ENCODE peak calls at places on chromosomes 6 and 20, in seven cellular contexts. One of them, this sample, is unnamed.

GRCh38 chr20:9634327-9634726 is 119.9 kb downstream of the LAMP5 start:
- DNase-seq in cardiac fibroblast: no peak
- DNase-seq in iPS-NIHi11: no peak
- DNase-seq in activated T-cell treated with anti-CD3 and anti-CD28 coated beads for 48 hours: no peak
- DNase-seq in NCI-H524: no peak
- DNase-seq in ovary: no peak
- DNase-seq in type B pancreatic cell: no peak
- DNase-seq in this sample: no peak

GRCh38 chr20:24783631-24784492 is 165.2 kb upstream of the CST7 start:
- DNase-seq in cardiac fibroblast: no peak
- DNase-seq in iPS-NIHi11: peak; percentile 50
- DNase-seq in activated T-cell treated with anti-CD3 and anti-CD28 coated beads for 48 hours: no peak
- DNase-seq in NCI-H524: peak; percentile 28
- DNase-seq in ovary: no peak
- DNase-seq in type B pancreatic cell: no peak
- DNase-seq in this sample: no peak

GRCh38 chr6:35486005-35486925 is 10.6 kb downstream of the TEAD3 start:
- DNase-seq in cardiac fibroblast: peak; percentile 39
- DNase-seq in iPS-NIHi11: peak; percentile 74
- DNase-seq in activated T-cell treated with anti-CD3 and anti-CD28 coated beads for 48 hours: no peak
- DNase-seq in NCI-H524: no peak
- DNase-seq in ovary: peak; percentile 94
- DNase-seq in type B pancreatic cell: peak; percentile 83
- DNase-seq in this sample: peak; percentile 66

GRCh38 chr6:166393535-166393823 is 10.7 kb upstream of the MPC1 start:
- DNase-seq in cardiac fibroblast: no peak
- DNase-seq in iPS-NIHi11: no peak
- DNase-seq in activated T-cell treated with anti-CD3 and anti-CD28 coated beads for 48 hours: no peak
- DNase-seq in NCI-H524: no peak
- DNase-seq in ovary: no peak
- DNase-seq in type B pancreatic cell: no peak
- DNase-seq in this sample: no peak

GRCh38 chr6:157982297-157982579 is 575 bp downstream of the SYNJ2 start:
- DNase-seq in cardiac fibroblast: peak; percentile 46
- DNase-seq in iPS-NIHi11: no peak
- DNase-seq in activated T-cell treated with anti-CD3 and anti-CD28 coated beads for 48 hours: no peak
- DNase-seq in NCI-H524: no peak
- DNase-seq in ovary: no peak
- DNase-seq in type B pancreatic cell: no peak
- DNase-seq in this sample: no peak

GRCh38 chr6:15843764-15844163 is 180.9 kb upstream of the DTNBP1 start:
- DNase-seq in cardiac fibroblast: no peak
- DNase-seq in iPS-NIHi11: no peak
- DNase-seq in activated T-cell treated with anti-CD3 and anti-CD28 coated beads for 48 hours: no peak
- DNase-seq in NCI-H524: no peak
- DNase-seq in ovary: no peak
- DNase-seq in type B pancreatic cell: no peak
- DNase-seq in this sample: no peak

GRCh38 chr6:152637422-152638047 is 373 bp upstream of the SYNE1 start:
- DNase-seq in cardiac fibroblast: no peak
- DNase-seq in iPS-NIHi11: no peak
- DNase-seq in activated T-cell treated with anti-CD3 and anti-CD28 coated beads for 48 hours: no peak
- DNase-seq in NCI-H524: no peak
- DNase-seq in ovary: no peak
- DNase-seq in type B pancreatic cell: no peak
- DNase-seq in this sample: peak; percentile 7

GRCh38 chr20:63176035-63176434 is 39.9 kb downstream of the YTHDF1 start:
- DNase-seq in cardiac fibroblast: no peak
- DNase-seq in iPS-NIHi11: no peak
- DNase-seq in activated T-cell treated with anti-CD3 and anti-CD28 coated beads for 48 hours: no peak
- DNase-seq in NCI-H524: no peak
- DNase-seq in ovary: no peak
- DNase-seq in type B pancreatic cell: no peak
- DNase-seq in this sample: no peak

GRCh38 chr6:72616406-72617015 is 5.4 kb upstream of the KCNQ5 start:
- DNase-seq in cardiac fibroblast: peak; percentile 77
- DNase-seq in iPS-NIHi11: peak; percentile 15
- DNase-seq in activated T-cell treated with anti-CD3 and anti-CD28 coated beads for 48 hours: no peak
- DNase-seq in NCI-H524: no peak
- DNase-seq in ovary: no peak
- DNase-seq in type B pancreatic cell: no peak
- DNase-seq in this sample: peak; percentile 77

GRCh38 chr6:121190122-121190521 is 144.2 kb downstream of the TBC1D32 start:
- DNase-seq in cardiac fibroblast: no peak
- DNase-seq in iPS-NIHi11: no peak
- DNase-seq in activated T-cell treated with anti-CD3 and anti-CD28 coated beads for 48 hours: no peak
- DNase-seq in NCI-H524: no peak
- DNase-seq in ovary: no peak
- DNase-seq in type B pancreatic cell: no peak
- DNase-seq in this sample: no peak

GRCh38 chr20:45419188-45420091 is 3.5 kb downstream of the PIGT start:
- DNase-seq in cardiac fibroblast: peak; percentile 99
- DNase-seq in iPS-NIHi11: no peak
- DNase-seq in activated T-cell treated with anti-CD3 and anti-CD28 coated beads for 48 hours: peak; percentile 8
- DNase-seq in NCI-H524: no peak
- DNase-seq in ovary: no peak
- DNase-seq in type B pancreatic cell: no peak
- DNase-seq in this sample: peak; percentile 99

GRCh38 chr6:15715060-15715459 is 52.2 kb upstream of the DTNBP1 start:
- DNase-seq in cardiac fibroblast: peak; percentile 8
- DNase-seq in iPS-NIHi11: no peak
- DNase-seq in activated T-cell treated with anti-CD3 and anti-CD28 coated beads for 48 hours: peak; percentile 34
- DNase-seq in NCI-H524: no peak
- DNase-seq in ovary: no peak
- DNase-seq in type B pancreatic cell: no peak
- DNase-seq in this sample: no peak

GRCh38 chr20:24686156-24686555 is 216.7 kb downstream of the SYNDIG1 start:
- DNase-seq in cardiac fibroblast: no peak
- DNase-seq in iPS-NIHi11: no peak
- DNase-seq in activated T-cell treated with anti-CD3 and anti-CD28 coated beads for 48 hours: no peak
- DNase-seq in NCI-H524: no peak
- DNase-seq in ovary: peak; percentile 20
- DNase-seq in type B pancreatic cell: no peak
- DNase-seq in this sample: no peak

GRCh38 chr6:106082735-106083398 is 3.3 kb upstream of the PRDM1 start:
- DNase-seq in cardiac fibroblast: peak; percentile 94
- DNase-seq in iPS-NIHi11: no peak
- DNase-seq in activated T-cell treated with anti-CD3 and anti-CD28 coated beads for 48 hours: no peak
- DNase-seq in NCI-H524: no peak
- DNase-seq in ovary: no peak
- DNase-seq in type B pancreatic cell: no peak
- DNase-seq in this sample: peak; percentile 35

GRCh38 chr6:6251555-6252280 is 68.7 kb downstream of the F13A1 start:
- DNase-seq in cardiac fibroblast: no peak
- DNase-seq in iPS-NIHi11: no peak
- DNase-seq in activated T-cell treated with anti-CD3 and anti-CD28 coated beads for 48 hours: no peak
- DNase-seq in NCI-H524: no peak
- DNase-seq in ovary: no peak
- DNase-seq in type B pancreatic cell: no peak
- DNase-seq in this sample: no peak

GRCh38 chr6:89311853-89312531 is 3.1 kb downstream of the GABRR2 start:
- DNase-seq in cardiac fibroblast: peak; percentile 86
- DNase-seq in iPS-NIHi11: peak; percentile 67
- DNase-seq in activated T-cell treated with anti-CD3 and anti-CD28 coated beads for 48 hours: no peak
- DNase-seq in NCI-H524: no peak
- DNase-seq in ovary: peak; percentile 69
- DNase-seq in type B pancreatic cell: no peak
- DNase-seq in this sample: peak; percentile 90

GRCh38 chr20:51542033-51542893 is at the start of gene NFATC2:
- DNase-seq in cardiac fibroblast: no peak
- DNase-seq in iPS-NIHi11: peak; percentile 96
- DNase-seq in activated T-cell treated with anti-CD3 and anti-CD28 coated beads for 48 hours: peak; percentile 54
- DNase-seq in NCI-H524: no peak
- DNase-seq in ovary: peak; percentile 53
- DNase-seq in type B pancreatic cell: no peak
- DNase-seq in this sample: no peak

GRCh38 chr6:31771992-31772358 is 5.2 kb downstream of the VWA7 start:
- DNase-seq in cardiac fibroblast: peak; percentile 38
- DNase-seq in iPS-NIHi11: no peak
- DNase-seq in activated T-cell treated with anti-CD3 and anti-CD28 coated beads for 48 hours: no peak
- DNase-seq in NCI-H524: no peak
- DNase-seq in ovary: no peak
- DNase-seq in type B pancreatic cell: no peak
- DNase-seq in this sample: peak; percentile 45

GRCh38 chr6:41036601-41037000 is 2.4 kb downstream of the UNC5CL start:
- DNase-seq in cardiac fibroblast: no peak
- DNase-seq in iPS-NIHi11: no peak
- DNase-seq in activated T-cell treated with anti-CD3 and anti-CD28 coated beads for 48 hours: no peak
- DNase-seq in NCI-H524: no peak
- DNase-seq in ovary: no peak
- DNase-seq in type B pancreatic cell: no peak
- DNase-seq in this sample: no peak

GRCh38 chr20:61186771-61187170 is 65.3 kb upstream of the CDH4 start:
- DNase-seq in cardiac fibroblast: peak; percentile 60
- DNase-seq in iPS-NIHi11: no peak
- DNase-seq in activated T-cell treated with anti-CD3 and anti-CD28 coated beads for 48 hours: no peak
- DNase-seq in NCI-H524: no peak
- DNase-seq in ovary: no peak
- DNase-seq in type B pancreatic cell: no peak
- DNase-seq in this sample: peak; percentile 33

GRCh38 chr6:52846002-52846401 is 5.4 kb upstream of the GSTA5 start:
- DNase-seq in cardiac fibroblast: no peak
- DNase-seq in iPS-NIHi11: no peak
- DNase-seq in activated T-cell treated with anti-CD3 and anti-CD28 coated beads for 48 hours: no peak
- DNase-seq in NCI-H524: no peak
- DNase-seq in ovary: no peak
- DNase-seq in type B pancreatic cell: no peak
- DNase-seq in this sample: no peak

GRCh38 chr6:3831741-3832530 is 17.2 kb upstream of the FAM50B start:
- DNase-seq in cardiac fibroblast: peak; percentile 51
- DNase-seq in iPS-NIHi11: no peak
- DNase-seq in activated T-cell treated with anti-CD3 and anti-CD28 coated beads for 48 hours: no peak
- DNase-seq in NCI-H524: no peak
- DNase-seq in ovary: no peak
- DNase-seq in type B pancreatic cell: no peak
- DNase-seq in this sample: peak; percentile 13

GRCh38 chr6:34234667-34235604 is 1.7 kb upstream of the HMGA1 start:
- DNase-seq in cardiac fibroblast: no peak
- DNase-seq in iPS-NIHi11: peak; percentile 87
- DNase-seq in activated T-cell treated with anti-CD3 and anti-CD28 coated beads for 48 hours: no peak
- DNase-seq in NCI-H524: no peak
- DNase-seq in ovary: no peak
- DNase-seq in type B pancreatic cell: no peak
- DNase-seq in this sample: no peak

GRCh38 chr6:150099953-150100352 is 31.0 kb upstream of the ULBP3 start:
- DNase-seq in cardiac fibroblast: no peak
- DNase-seq in iPS-NIHi11: no peak
- DNase-seq in activated T-cell treated with anti-CD3 and anti-CD28 coated beads for 48 hours: no peak
- DNase-seq in NCI-H524: no peak
- DNase-seq in ovary: no peak
- DNase-seq in type B pancreatic cell: no peak
- DNase-seq in this sample: no peak

GRCh38 chr20:50110141-50111047 is 2.6 kb downstream of the UBE2V1 start:
- DNase-seq in cardiac fibroblast: peak; percentile 55
- DNase-seq in iPS-NIHi11: no peak
- DNase-seq in activated T-cell treated with anti-CD3 and anti-CD28 coated beads for 48 hours: peak; percentile 43
- DNase-seq in NCI-H524: no peak
- DNase-seq in ovary: no peak
- DNase-seq in type B pancreatic cell: no peak
- DNase-seq in this sample: peak; percentile 46

GRCh38 chr6:134235937-134236751 is 81.8 kb downstream of the SGK1 start:
- DNase-seq in cardiac fibroblast: peak; percentile 82
- DNase-seq in iPS-NIHi11: no peak
- DNase-seq in activated T-cell treated with anti-CD3 and anti-CD28 coated beads for 48 hours: no peak
- DNase-seq in NCI-H524: no peak
- DNase-seq in ovary: no peak
- DNase-seq in type B pancreatic cell: no peak
- DNase-seq in this sample: peak; percentile 67

GRCh38 chr6:168371989-168372711 is 52.6 kb upstream of the DACT2 start:
- DNase-seq in cardiac fibroblast: no peak
- DNase-seq in iPS-NIHi11: no peak
- DNase-seq in activated T-cell treated with anti-CD3 and anti-CD28 coated beads for 48 hours: no peak
- DNase-seq in NCI-H524: no peak
- DNase-seq in ovary: peak; percentile 31
- DNase-seq in type B pancreatic cell: no peak
- DNase-seq in this sample: no peak

This sample was measured in fibroblast of pulmonary artery.